ENCODE peak calls at places on chromosome 1, in seven cellular contexts. C, Q, P, G, H, T and F are unnamed samples. For H3K36me3, the result is how much of the 10 kb centered on the place peaks cover.

GRCh38 chr1:20640183-20640597 is 6.9 kb downstream of the PINK1 start:
- DNase-seq in G (peak), P (no peak), C (peak), H (peak), Q (peak), T (peak), F (peak)

GRCh38 chr1:153490272-153491051 is 30.0 kb upstream of the S100A7 start:
- DNase-seq in Q (peak), T (peak), H (peak), G (no peak), C (peak), P (peak), F (peak)

GRCh38 chr1:231338270-231339128 is at the start of gene SPRTN:
- DNase-seq in G (peak), Q (no peak), H (no peak), T (peak), P (no peak), C (peak), F (peak)

GRCh38 chr1:197924516-197925123 is 7.4 kb downstream of the LHX9 start:
- DNase-seq in T (peak), H (peak), G (peak), Q (peak), P (peak), C (peak), F (peak)

GRCh38 chr1:207081106-207081505 is 7.6 kb upstream of the C4BPB start:
- DNase-seq in G (no peak), P (no peak), Q (no peak), H (no peak), C (peak), T (no peak), F (no peak)

GRCh38 chr1:247829651-247830050 is 5.7 kb upstream of the OR14A16 start:
- DNase-seq in P (no peak), C (no peak), G (no peak), Q (no peak), T (no peak), H (no peak), F (no peak)

GRCh38 chr1:87058343-87058649 is 143.9 kb downstream of the HS2ST1 start:
- DNase-seq in Q (peak), P (no peak), C (peak), T (no peak), G (no peak), H (no peak), F (peak)

GRCh38 chr1:221392453-221392852 is 349.4 kb downstream of the DUSP10 start:
- DNase-seq in C (peak), T (no peak), Q (peak), H (no peak), P (peak), G (no peak), F (peak)

GRCh38 chr1:228839656-228840055 is 104.4 kb downstream of the RHOU start:
- DNase-seq in P (no peak), T (no peak), H (no peak), Q (no peak), G (no peak), C (no peak), F (no peak)
- H2AFZ ChIP-seq in P (no peak), T (no peak), H (no peak), Q (no peak), G (no peak), C (no peak), F (no peak)

GRCh38 chr1:244851546-244852231 is 12.7 kb downstream of the HNRNPU start:
- DNase-seq in G (no peak), Q (no peak), P (no peak), H (no peak), C (no peak), T (no peak), F (no peak)
- H3K36me3 ChIP-seq in G (half or more), Q (under half), P (half or more), H (under half), C (half or more), T (half or more), F (half or more)

DNA sequence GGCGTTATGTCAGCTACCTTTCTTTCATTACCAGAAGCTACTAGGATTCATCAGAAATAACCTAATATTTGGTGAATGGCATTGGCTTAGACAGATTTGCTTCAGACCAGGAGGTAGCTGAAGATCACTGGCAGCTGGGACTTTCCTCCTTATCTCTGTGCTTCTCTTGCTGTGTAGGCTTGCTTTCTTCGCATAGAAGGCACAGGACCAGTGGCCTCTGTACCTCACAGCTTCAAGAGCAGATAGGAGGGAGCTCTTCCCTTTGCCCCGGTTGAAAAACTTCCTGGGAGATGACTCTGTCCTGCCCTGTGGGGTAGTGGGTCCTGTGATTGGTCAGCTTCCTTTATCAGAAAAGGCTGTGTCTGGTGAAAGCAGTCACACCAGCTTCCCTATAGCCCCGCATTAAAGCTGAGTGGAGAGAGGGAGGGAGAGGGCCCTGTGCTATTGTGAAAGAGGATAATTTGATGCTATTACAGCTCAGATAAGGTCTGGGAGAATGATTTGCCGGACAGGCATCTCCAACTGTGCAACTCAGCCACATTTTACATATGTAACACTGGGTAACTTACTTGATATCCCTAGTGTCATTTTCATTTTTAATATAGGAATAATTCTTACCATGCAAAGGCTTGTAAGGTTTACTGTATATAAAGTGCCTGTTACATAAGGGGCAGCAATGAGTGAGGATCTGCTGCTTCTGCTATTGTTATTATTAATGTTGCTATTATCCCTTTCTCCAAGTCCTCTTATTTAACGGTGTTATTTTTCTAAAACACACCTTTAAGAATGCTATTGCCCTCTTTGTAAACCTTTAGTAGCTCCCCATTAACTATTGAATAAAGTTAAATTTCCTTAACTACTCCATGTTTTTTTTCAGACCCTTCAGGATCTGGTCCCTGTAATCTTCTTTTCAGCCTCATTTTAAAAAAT is 31.6 kb downstream of the OSBPL9 start:
- DNase-seq in C (peak), P (peak), H (peak), T (peak), Q (peak), G (no peak), F (peak)
- H2AFZ ChIP-seq in C (no peak), P (no peak), H (no peak), T (no peak), Q (no peak), G (no peak), F (no peak)

DNA sequence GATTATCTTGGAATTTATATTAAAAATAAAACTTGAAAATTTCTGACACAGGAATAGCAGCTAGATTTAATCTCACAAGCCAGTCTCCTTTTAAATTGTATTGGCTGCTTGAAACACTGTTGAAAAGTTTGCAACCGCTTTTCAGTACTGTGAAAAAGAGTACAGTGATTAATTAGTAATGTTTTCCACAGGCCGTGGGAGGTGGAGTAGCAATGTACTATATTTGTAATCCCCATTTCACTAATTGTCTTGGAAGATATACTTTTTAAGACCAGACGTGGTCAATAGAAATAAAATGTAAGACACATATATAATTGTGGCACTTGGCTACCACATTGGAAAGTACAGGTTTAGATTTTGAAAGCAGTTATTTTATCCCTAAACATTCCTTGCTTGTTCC is 40.8 kb upstream of the MYOCOS start:
- DNase-seq in T (no peak), C (no peak), H (no peak), G (no peak), Q (no peak), P (no peak), F (peak)
- H3K36me3 ChIP-seq in T (half or more), C (half or more), H (under half), G (half or more), Q (under half), P (half or more), F (half or more)

DNA sequence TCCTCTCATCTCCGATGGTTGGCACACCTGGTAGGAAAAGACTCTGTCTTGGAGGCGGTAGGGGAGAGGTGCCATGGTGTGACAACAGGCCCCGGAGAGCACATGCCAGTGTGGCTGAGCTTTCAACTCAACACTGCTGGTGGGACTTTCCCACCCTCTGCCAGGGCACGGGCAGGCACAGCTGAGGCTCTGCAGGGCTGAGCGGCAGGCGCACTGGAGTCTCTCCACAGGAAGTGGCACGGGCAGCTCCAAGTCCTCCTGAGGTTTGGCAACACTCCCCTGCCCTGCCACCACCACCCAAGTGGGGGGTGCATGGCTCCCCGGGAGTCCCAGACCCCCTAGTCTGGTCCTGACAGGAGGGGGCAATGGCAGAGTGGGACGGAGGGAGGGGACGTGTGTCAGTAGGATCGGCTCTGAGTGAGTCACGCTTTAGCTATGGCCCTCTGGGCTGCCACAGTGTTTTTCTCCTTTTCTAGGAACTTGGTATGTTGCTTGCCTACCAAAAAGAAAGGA is 27.3 kb upstream of the EVA1B start:
- DNase-seq in C (peak), T (no peak), G (no peak), H (no peak), P (peak), Q (peak), F (peak)
- H2AFZ ChIP-seq in C (peak), T (no peak), G (no peak), H (no peak), P (no peak), Q (no peak), F (no peak)

GRCh38 chr1:40758578-40759343 is 24.8 kb upstream of the KCNQ4 start:
- DNase-seq in P (no peak), C (no peak), H (no peak), Q (no peak), G (no peak), T (no peak), F (no peak)
- H3K36me3 ChIP-seq in P (under half), C (under half), H (under half), Q (under half), G (half or more), T (under half), F (under half)

DNA sequence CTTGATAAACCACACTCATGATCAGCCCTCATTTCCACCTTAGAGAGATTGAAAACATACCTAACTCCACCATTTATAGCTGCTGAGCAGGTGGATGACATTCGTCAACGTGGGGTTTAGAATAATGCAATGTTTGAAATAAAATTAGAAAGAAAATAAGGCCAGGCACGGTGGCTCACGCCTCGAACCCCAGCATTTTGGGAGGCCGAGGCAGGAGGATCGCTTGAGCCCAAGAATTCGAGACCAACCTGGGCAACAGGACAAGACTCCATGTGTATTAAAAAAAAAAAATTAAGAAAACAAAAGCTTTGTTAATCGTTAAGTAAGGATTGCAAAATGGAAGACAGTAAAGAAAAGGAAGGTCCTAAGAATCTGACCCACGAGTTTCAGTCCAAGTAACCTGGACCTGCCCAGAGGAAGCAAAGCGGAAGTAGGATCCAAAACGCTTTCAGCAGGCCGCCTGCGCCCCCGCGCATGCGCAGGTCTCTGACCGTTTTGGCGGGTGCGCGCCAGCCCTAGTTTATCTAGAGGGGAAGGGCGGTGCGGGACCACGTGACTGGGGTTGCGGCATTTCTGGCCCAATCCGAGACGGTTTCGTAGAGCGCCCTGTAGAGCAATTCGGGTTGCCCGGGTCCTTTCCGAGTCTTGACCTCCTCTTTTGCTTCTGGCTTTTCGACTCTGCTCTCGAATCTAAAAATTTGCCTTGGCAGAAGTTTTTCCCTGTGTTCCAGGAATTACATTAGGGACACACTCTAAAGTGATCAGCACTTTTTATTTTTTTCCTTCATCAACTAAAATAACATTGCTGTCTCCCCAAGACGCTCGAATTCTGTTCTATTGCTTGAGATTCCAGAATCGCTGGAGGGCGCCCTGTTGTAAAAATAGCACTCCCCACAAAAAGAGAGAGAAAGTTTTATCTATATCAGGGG is 22.5 kb downstream of the ANP32E start:
- DNase-seq in C (peak), Q (peak), P (peak), H (peak), G (peak), T (peak), F (peak)
- H2AFZ ChIP-seq in C (peak), Q (peak), P (peak), H (peak), G (peak), T (peak), F (peak)